ENCODE peak calls at places on chromosomes 2 and 18, in five cellular contexts. K is stomach, S is GM12892, U is right lobe of liver, J is suprapubic skin. X is an unnamed sample.

GRCh38 chr2:18516112-18516511 is 44.3 kb downstream of the RDH14 start:
- DNase-seq in K (no peak), S (no peak), U (no peak), J (no peak), X (no peak)

GRCh38 chr2:23513881-23514793 is 129.2 kb downstream of the KLHL29 start:
- DNase-seq in K (no peak), S (no peak), U (no peak), J (no peak), X (no peak)

GRCh38 chr2:240024766-240025165 is 376 bp downstream of the NDUFA10 start:
- DNase-seq in K (no peak), S (peak), U (no peak), J (no peak), X (peak)

GRCh38 chr18:48534364-48534763 is 4.5 kb upstream of the CTIF start:
- DNase-seq in K (no peak), S (no peak), U (no peak), J (no peak), X (no peak)

GRCh38 chr18:43830905-43831304 is 553.6 kb upstream of the SYT4 start:
- DNase-seq in K (no peak), S (no peak), U (no peak), J (no peak), X (no peak)

GRCh38 chr2:17257194-17257909 is 260.9 kb downstream of the RAD51AP2 start:
- DNase-seq in K (no peak), S (no peak), U (no peak), J (no peak), X (no peak)

GRCh38 chr2:231530099-231531085 is at the start of gene NMUR1:
- DNase-seq in K (peak), S (peak), U (no peak), J (no peak), X (peak)

GRCh38 chr2:133324150-133324561 is 244.1 kb downstream of the NCKAP5 start:
- DNase-seq in K (no peak), S (no peak), U (no peak), J (no peak), X (no peak)

GRCh38 chr18:8704361-8705279 is 736 bp upstream of the MTCL1 start:
- DNase-seq in K (peak), S (peak), U (peak), J (peak), X (peak)
- TF ChIP-seq POLR2A in K (no peak), S (no peak), U (peak), J (no peak), X (no peak)

DNA sequence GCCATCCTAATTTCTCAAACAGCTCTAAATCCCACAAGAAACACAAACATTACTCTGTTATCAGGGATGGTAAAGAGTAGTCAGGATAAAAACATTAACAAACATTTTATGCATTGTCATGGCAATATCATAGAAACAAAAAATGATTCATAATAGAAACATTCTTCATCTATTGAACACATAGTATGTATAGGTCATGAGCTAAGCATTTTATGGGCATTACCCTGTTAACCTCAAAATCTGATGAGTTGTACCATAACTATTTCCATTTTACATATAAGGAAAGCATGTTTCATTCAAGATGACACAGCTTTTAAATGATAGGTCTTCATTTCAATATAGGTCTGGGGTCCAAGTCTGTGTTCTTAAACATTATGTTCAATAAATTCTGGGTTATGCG is 344.9 kb downstream of the RND3 start:
- DNase-seq in K (no peak), S (no peak), U (no peak), J (no peak), X (no peak)
- TF ChIP-seq POLR2A in K (no peak), S (no peak), U (no peak), J (no peak), X (no peak)

DNA sequence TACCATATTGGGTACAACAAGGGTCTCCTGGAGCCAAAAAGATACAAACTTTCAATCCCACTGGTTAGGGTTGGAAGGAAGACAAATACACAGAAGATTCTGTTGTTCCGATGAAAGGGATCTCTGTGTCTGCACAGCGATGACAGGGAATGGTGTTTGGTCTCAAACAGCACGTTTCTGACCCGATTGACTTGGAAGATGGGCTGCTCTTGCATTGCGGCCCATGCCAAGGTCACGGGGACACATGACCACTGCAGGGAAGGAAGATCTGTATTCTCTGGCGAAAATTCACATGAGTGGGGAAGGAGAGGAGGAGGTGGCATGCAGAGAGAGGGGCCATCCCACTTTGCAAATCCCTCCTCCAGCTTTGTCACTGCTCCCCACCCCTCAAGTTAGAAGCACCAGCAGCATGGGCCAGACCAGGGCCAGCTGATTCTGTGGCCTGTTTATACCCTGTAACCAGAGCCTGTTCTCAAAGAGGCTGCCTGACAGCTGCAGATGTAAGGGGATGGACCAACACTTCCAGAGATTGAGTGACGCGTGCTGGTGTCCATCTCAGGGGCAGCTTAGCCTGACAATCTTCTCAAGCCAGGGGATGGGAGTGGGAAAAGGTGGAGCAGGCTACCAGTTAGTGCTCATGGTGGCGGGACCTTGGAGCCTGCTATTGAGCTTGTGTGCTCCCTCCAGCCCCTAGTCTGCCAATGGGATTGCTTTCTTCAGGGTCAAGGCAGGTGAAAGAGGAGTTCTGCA is 57.2 kb downstream of the TNP1 start:
- DNase-seq in K (no peak), S (no peak), U (no peak), J (no peak), X (no peak)
- TF ChIP-seq POLR2A in K (no peak), S (no peak), U (no peak), J (no peak), X (no peak)

GRCh38 chr2:178479758-178480226 is 465 bp upstream of the PLEKHA3 start:
- DNase-seq in K (no peak), S (no peak), U (no peak), J (no peak), X (no peak)

GRCh38 chr2:178479275-178479616 is 846 bp upstream of the FKBP7 start:
- DNase-seq in K (no peak), S (no peak), U (no peak), J (no peak), X (no peak)

GRCh38 chr2:178477443-178478099 is 829 bp downstream of the FKBP7 start:
- DNase-seq in K (no peak), S (no peak), U (no peak), J (no peak), X (no peak)

GRCh38 chr2:178478102-178478441 is 328 bp downstream of the FKBP7 start:
- DNase-seq in K (no peak), S (no peak), U (no peak), J (no peak), X (no peak)

DNA sequence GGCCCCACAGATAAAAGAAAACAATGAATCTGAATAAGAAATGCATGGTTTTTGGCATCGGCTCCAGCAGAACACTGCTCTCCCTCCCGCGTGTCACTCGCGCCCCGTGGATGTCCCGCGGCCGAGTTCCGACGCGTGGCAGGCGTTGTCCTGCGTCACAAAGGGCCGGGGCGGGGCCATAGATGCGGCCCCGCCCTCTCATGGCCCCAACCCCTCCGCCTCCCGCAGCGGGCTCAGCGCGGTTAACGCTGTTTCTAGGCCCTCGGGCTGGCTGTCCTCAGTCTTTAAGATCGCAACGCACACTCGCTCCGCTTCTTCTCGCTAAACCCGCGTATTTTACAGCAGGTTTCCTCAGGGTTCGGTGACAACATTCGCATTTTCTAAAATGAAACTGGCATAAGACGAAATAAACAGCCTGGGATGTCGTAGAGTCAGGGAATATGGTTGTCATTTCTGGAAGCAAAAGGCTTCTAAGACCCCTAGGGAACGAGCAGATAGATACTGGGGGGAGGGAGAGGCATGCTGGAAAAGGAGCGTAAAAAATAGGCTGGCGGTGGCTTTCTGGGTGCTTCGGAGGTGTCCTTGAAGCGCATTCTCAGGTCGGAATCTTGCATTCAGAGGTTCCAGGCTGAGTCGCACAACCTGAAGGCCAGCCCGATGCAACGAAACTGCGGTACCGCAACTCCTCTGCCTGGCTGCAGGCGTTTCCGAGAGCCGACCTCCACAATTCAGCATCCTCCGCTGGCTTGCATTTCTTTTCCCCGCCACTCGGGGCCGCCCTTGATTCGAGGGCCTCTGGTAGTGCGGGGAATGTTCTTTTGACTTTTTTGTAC is at the start of gene FKBP7:
- DNase-seq in K (peak), S (peak), U (peak), J (peak), X (peak)
- TF ChIP-seq POLR2A in K (peak), S (peak), U (peak), J (no peak), X (peak)

GRCh38 chr2:28391564-28392296 is 928 bp upstream of the FOSL2 start:
- DNase-seq in K (peak), S (peak), U (peak), J (peak), X (peak)

GRCh38 chr2:28389399-28390240 is 3.0 kb upstream of the FOSL2 start:
- DNase-seq in K (no peak), S (no peak), U (no peak), J (no peak), X (no peak)

GRCh38 chr2:28390241-28390856 is 2.3 kb upstream of the FOSL2 start:
- DNase-seq in K (peak), S (peak), U (peak), J (peak), X (peak)

GRCh38 chr2:28392297-28393114 is at the start of gene FOSL2:
- DNase-seq in K (peak), S (peak), U (peak), J (peak), X (peak)

DNA sequence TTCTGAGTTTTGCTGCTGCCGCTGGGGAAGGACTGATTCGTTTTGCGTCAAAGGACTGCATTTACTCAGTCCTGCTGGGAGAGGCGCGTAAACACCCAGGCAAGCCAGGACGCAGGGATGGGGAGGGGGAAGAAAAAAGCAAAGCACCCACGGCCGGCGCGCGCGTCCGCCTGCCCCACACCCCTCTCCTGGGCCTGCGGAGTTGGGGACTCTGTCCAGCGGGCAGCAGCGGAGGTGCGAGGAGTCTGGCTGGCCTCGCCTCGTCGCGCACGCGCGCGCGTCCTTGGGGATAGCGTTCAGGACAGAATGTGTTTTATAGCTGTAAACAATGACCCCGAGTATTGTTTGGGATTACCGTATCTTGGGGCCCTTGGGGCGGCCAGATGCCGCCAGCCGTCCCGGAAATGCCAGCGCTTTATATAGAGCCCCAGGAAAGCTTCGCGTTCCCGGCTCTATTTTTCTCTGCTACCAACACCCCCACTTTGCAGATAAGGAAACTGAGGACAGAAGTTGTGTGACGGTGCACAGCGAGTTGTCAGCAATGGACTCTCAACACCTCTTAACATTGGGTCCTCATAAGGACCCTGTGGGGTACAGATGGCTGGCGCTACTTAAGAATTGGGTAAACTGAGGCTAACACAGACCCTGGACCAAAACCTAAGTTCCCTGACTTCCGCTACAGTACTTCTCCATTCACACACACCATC is 1.6 kb upstream of the FOSL2 start:
- DNase-seq in K (peak), S (no peak), U (peak), J (peak), X (no peak)
- TF ChIP-seq POLR2A in K (peak), S (no peak), U (no peak), J (no peak), X (no peak)

GRCh38 chr2:85577386-85578242 is at the start of gene VAMP8:
- DNase-seq in K (peak), S (peak), U (peak), J (peak), X (no peak)
- TF ChIP-seq POLR2A in K (no peak), S (peak), U (no peak), J (no peak), X (peak)

GRCh38 chr2:237968048-237968862 is 1.4 kb downstream of the UBE2F start:
- DNase-seq in K (no peak), S (peak), U (no peak), J (peak), X (peak)
- TF ChIP-seq POLR2A in K (no peak), S (no peak), U (peak), J (no peak), X (no peak)

DNA sequence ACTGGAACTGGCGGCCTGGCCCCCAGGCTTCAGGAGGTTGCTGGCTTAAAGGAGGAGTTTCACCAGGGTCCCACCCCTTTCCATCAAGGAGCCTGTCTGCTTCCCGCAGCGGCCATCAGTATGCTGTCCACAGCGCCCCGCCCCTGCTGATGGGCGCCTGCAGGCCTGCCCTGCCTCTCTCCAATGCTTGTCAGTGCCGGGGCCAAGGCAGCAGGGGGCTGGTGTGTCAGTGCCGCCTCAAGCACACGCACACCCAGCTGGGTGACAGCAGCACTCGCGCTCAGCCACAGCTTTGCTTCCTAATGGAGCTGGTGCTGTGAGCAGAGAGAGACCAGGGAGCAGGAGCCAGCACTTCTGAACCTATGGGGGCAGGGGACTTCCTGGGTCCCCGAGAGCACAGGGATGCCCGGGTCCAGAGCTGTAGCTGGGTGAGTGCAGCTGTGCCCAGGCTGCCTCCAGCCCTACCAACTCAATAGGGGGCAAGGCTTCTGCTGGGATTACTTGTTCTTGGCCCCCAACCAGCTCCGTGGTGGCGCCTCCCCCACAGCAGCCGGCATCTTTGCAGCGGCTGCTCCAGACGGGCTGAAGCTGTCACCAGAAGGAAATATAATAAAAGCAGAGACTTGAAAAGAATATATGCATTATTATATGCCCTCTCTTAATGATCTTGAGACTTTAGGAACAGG is 377.2 kb upstream of the LRATD1 start:
- DNase-seq in K (no peak), S (no peak), U (no peak), J (no peak), X (no peak)
- TF ChIP-seq POLR2A in K (no peak), S (no peak), U (no peak), J (no peak), X (no peak)

DNA sequence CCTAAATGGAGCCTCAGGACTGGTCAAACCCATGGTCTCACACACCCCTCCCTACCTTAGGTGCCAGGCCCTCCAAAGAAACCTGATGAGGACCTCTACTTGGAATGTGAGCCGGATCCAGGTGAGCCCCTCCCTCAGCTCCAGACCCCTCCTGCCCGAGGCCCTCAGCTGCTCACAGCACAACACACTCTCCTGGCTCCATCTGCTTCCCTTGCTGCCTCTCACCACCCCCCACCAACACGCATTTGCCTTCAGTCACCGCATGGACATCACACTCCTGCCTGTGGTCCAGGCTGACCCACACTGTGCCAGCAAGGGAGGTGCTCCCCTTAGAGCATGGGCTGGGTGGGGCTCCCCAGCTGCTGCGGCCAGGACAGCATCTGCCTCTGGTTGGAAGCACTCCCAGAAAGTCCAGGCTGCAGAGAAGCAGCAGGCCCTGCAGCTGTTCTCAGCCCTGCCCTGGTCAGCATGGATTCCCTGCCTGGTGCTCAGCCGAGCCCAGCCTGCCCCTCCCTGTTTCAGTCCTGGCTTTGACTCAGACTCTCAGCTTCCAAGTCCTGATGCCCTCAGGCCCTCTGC is 15.1 kb downstream of the SH2D6 start:
- DNase-seq in K (peak), S (no peak), U (peak), J (peak), X (no peak)
- TF ChIP-seq POLR2A in K (no peak), S (no peak), U (no peak), J (no peak), X (no peak)

DNA sequence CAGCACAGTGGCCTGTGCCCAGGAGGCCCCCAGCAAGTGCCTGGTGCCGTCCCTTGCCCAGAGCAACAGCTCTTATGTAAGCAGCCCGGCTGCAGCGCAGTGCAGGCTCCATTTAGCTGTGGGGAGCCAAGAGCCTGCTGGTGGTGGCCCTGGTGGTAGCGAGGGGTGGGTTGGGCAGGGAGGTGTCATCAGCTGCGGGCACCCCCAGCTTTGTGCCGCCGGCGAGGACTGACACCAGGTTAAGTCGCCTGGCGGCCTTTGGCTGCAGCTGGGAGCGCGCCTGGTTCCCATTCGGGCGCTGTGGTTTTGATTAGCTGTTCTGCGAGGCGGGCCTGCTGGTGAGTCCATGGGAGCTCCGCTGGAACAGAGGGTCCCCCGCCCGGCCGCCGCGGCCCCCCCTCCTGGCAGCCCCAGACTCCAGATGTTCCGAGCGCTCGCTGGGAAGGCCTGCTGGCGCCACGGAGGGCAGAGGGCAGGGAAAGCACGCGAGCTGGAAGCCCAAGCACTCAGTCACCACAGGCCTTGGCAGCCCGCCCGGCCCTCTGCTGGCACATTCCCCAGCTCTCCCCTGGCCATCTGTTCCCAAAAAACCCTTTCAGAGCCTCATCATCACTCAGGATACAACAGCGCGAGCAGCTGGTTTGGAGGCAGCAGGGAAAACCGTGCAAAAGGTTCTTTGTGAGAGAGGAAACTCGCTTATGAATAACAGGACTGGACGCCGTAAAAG is 18.4 kb downstream of the ATOH8 start:
- DNase-seq in K (peak), S (no peak), U (peak), J (peak), X (no peak)
- TF ChIP-seq POLR2A in K (no peak), S (no peak), U (peak), J (no peak), X (no peak)

X was measured in GM12891.